ENCODE peak calls at places on chromosomes 3 and 15, in six cellular contexts. Q, Y, G, H, W and A are unnamed samples.
A peak's percentile ranks its signal among the peaks of the same experiment; 100 is the strongest.

GRCh38 chr3:195259146-195259563 is 11.8 kb downstream of the XXYLT1 start:
- DNase-seq in W (no peak), Y (no peak), G (no peak), Q (no peak), H (peak; percentile 69), A (peak; percentile 79)

GRCh38 chr3:111829023-111829422 is 30.0 kb upstream of the PHLDB2 start:
- DNase-seq in W (no peak), G (no peak), Q (no peak), Y (no peak), H (no peak), A (no peak)

GRCh38 chr3:119346076-119346496 is 51.9 kb downstream of the ARHGAP31 start:
- DNase-seq in H (no peak), Y (no peak), W (no peak), Q (no peak), G (no peak), A (no peak)

GRCh38 chr3:95343228-95343627 is 1280.4 kb downstream of the NSUN3 start:
- DNase-seq in H (no peak), G (peak; percentile 36), Q (no peak), Y (no peak), W (no peak), A (no peak)

GRCh38 chr15:60720493-60721231 is 241.7 kb upstream of the ICE2 start:
- DNase-seq in Y (peak; percentile 67), Q (no peak), W (no peak), H (no peak), G (no peak), A (no peak)

GRCh38 chr3:148953094-148953493 is 38.2 kb upstream of the GYG1 start:
- DNase-seq in W (no peak), H (no peak), G (no peak), Q (no peak), Y (no peak), A (no peak)

GRCh38 chr3:851098-851790 is 241.6 kb upstream of the CNTN6 start:
- DNase-seq in W (peak; percentile 25), H (no peak), G (no peak), Q (no peak), Y (no peak), A (no peak)

GRCh38 chr3:4751057-4752051 is 227.9 kb upstream of the BHLHE40 start:
- DNase-seq in H (peak; percentile 92), Q (peak; percentile 25), G (no peak), Y (no peak), W (no peak), A (no peak)

GRCh38 chr3:56812749-56813655 is 11.3 kb upstream of the ARHGEF3 start:
- DNase-seq in G (no peak), W (no peak), Q (no peak), Y (no peak), H (peak; percentile 71), A (no peak)

GRCh38 chr3:24495334-24495994 is 814 bp upstream of the THRB start:
- DNase-seq in Y (no peak), H (no peak), W (no peak), G (peak; percentile 67), Q (peak; percentile 56), A (peak; percentile 87)

GRCh38 chr3:50572801-50573371 is 3.6 kb downstream of the HEMK1 start:
- DNase-seq in Q (no peak), Y (no peak), H (no peak), W (no peak), G (no peak), A (no peak)

GRCh38 chr15:101447561-101448071 is 41.9 kb downstream of the PCSK6 start:
- DNase-seq in Q (no peak), H (no peak), G (no peak), W (no peak), Y (no peak), A (peak; percentile 60)

GRCh38 chr3:197450295-197450694 is 105.5 kb downstream of the BDH1 start:
- DNase-seq in Y (no peak), W (no peak), Q (no peak), G (no peak), H (no peak), A (no peak)

GRCh38 chr3:194328080-194328571 is 23.0 kb downstream of the CPN2 start:
- DNase-seq in Y (no peak), G (no peak), Q (no peak), H (no peak), W (no peak), A (no peak)

GRCh38 chr15:67005294-67005996 is 60.0 kb upstream of the SMAD3 start:
- DNase-seq in W (no peak), Y (no peak), Q (no peak), H (peak; percentile 31), G (no peak), A (no peak)

GRCh38 chr15:55703873-55704285 is 39.1 kb downstream of the PRTG start:
- DNase-seq in Y (peak; percentile 5), H (no peak), W (no peak), Q (no peak), G (no peak), A (no peak)

GRCh38 chr3:152623286-152623685 is 211.6 kb upstream of the P2RY1 start:
- DNase-seq in H (no peak), G (no peak), Y (no peak), Q (no peak), W (no peak), A (no peak)

GRCh38 chr3:126525091-126525852 is 1.3 kb downstream of the CHST13 start:
- DNase-seq in G (no peak), Y (no peak), W (no peak), H (no peak), Q (peak; percentile 38), A (peak; percentile 42)

GRCh38 chr3:150469031-150469930 is 61.2 kb downstream of the TSC22D2 start:
- DNase-seq in Y (no peak), G (peak; percentile 73), H (peak; percentile 88), W (peak; percentile 9), Q (peak; percentile 39), A (no peak)

GRCh38 chr3:30161370-30161769 is 445.0 kb upstream of the TGFBR2 start:
- DNase-seq in H (peak; percentile 27), Y (no peak), Q (no peak), G (no peak), W (no peak), A (no peak)

GRCh38 chr3:178267158-178267838 is 268.9 kb upstream of the KCNMB2 start:
- DNase-seq in G (no peak), Q (no peak), Y (no peak), H (no peak), W (no peak), A (no peak)

GRCh38 chr3:17872457-17872856 is 130.0 kb upstream of the TBC1D5 start:
- DNase-seq in H (no peak), G (no peak), Q (no peak), Y (no peak), W (no peak), A (no peak)

GRCh38 chr15:97156739-97157265 is 803.7 kb upstream of the ARRDC4 start:
- DNase-seq in Q (no peak), Y (no peak), W (no peak), G (no peak), H (peak; percentile 11), A (no peak)

GRCh38 chr3:82012775-82013174 is 251.3 kb upstream of the GBE1 start:
- DNase-seq in H (peak; percentile 11), G (no peak), Q (no peak), W (no peak), Y (no peak), A (no peak)

GRCh38 chr3:188769833-188770232 is 401.9 kb upstream of the TPRG1 start:
- DNase-seq in W (no peak), G (no peak), Y (no peak), H (no peak), Q (no peak), A (no peak)

GRCh38 chr3:103052236-103052830 is 617.5 kb downstream of the ZPLD1 start:
- DNase-seq in H (no peak), Y (no peak), G (peak; percentile 58), W (no peak), Q (no peak), A (no peak)

GRCh38 chr15:83747050-83747717 is 93.3 kb downstream of the ADAMTSL3 start:
- DNase-seq in Y (no peak), W (no peak), H (no peak), Q (peak; percentile 2), G (no peak), A (no peak)

GRCh38 chr15:48332642-48333034 is 1.4 kb downstream of the DUT start:
- DNase-seq in W (no peak), H (no peak), Q (no peak), Y (no peak), G (no peak), A (no peak)

GRCh38 chr3:128870327-128870726 is 9.1 kb upstream of the ACAD9 start:
- DNase-seq in G (no peak), W (no peak), H (no peak), Y (no peak), Q (no peak), A (peak; percentile 11)

GRCh38 chr3:45035441-45036301 is 9.6 kb downstream of the CLEC3B start:
- DNase-seq in H (no peak), W (no peak), G (no peak), Y (no peak), Q (no peak), A (peak; percentile 81)

GRCh38 chr15:95499397-95499796 is 831.1 kb upstream of the NR2F2 start:
- DNase-seq in H (peak; percentile 87), G (no peak), Q (no peak), W (no peak), Y (no peak), A (no peak)

DNA sequence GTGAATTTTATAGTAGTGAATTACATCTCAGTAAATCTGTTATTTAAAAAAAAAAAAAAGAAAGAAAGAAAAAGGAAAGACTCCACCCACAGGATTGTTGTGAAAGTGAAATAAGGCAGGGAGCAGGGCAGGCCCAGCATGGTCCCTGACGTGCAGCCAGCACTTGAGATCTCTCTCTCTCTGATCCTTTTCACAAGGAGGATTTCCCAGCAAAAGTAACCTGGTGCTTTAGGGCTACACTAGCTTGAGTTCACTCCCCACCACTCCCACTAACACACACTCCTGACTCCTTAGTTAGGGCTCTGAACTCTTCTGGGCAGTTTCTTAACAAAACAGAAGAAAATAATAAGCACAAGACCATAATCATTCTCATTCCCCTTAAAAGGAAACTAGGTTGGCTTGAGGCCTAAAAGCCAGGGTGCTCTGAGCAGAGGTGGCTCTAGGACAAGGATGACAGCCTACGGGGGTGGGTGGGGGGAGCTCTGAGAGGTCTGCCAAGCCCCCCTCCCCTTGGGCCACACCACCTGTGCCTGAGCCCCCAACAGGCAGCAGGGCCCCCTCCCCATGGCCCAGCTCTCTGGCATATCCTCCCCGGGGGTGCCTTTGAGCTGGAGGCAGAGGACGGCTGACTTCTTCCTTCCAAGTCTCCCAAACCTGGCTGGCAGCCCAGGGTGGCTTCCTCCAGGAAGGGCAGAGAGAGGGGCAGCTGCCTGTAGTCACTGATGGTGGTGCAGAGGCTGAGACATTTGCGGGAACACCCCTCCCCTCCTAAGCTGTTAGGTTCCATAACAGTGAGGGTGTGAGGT is 831 bp downstream of the TMEM40 start:
- DNase-seq in G (no peak), W (no peak), Y (no peak), H (peak; percentile 59), Q (no peak), A (no peak)
- TF ChIP-seq POLR2AphosphoS5 in G (no peak), W (no peak), Y (no peak), H (no peak), Q (no peak), A (no peak)

GRCh38 chr3:157099337-157100078 is 60.4 kb downstream of the CCNL1 start:
- DNase-seq in G (no peak), Y (no peak), W (no peak), Q (no peak), H (peak; percentile 19), A (no peak)
- TF ChIP-seq POLR2AphosphoS5 in G (no peak), Y (no peak), W (no peak), Q (no peak), H (no peak), A (no peak)

GRCh38 chr3:23129817-23130216 is 73.3 kb upstream of the UBE2E2 start:
- DNase-seq in Q (no peak), Y (no peak), G (no peak), H (no peak), W (no peak), A (no peak)
- TF ChIP-seq POLR2AphosphoS5 in Q (no peak), Y (no peak), G (no peak), H (no peak), W (no peak), A (no peak)

GRCh38 chr15:52019394-52020252 is 604 bp downstream of the MAPK6 start:
- DNase-seq in G (peak; percentile 92), W (no peak), Q (peak; percentile 75), H (peak; percentile 86), Y (no peak), A (peak; percentile 94)
- TF ChIP-seq POLR2AphosphoS5 in G (peak; percentile 95), W (peak; percentile 64), Q (peak; percentile 49), H (peak; percentile 65), Y (peak; percentile 74), A (peak; percentile 88)